ENCODE peak calls at places on chromosomes 2 and 18, in four cellular contexts. I, M, T and G are unnamed samples.
A peak's percentile ranks its signal among the peaks of the same experiment; 100 is the strongest.

GRCh38 chr18:11666831-11667230 is 22.2 kb upstream of the GNAL start:
- DNase-seq in I (no peak), M (peak; percentile 18), T (no peak), G (no peak)

GRCh38 chr2:100817388-100817985 is 2.5 kb upstream of the NPAS2 start:
- DNase-seq in I (no peak), M (no peak), T (peak; percentile 71), G (no peak)

GRCh38 chr2:85066874-85067351 is 66.3 kb upstream of the TCF7L1 start:
- DNase-seq in I (peak; percentile 22), M (peak; percentile 72), T (peak; percentile 77), G (peak; percentile 94)

GRCh38 chr2:174076040-174076439 is 110.9 kb upstream of the SP3 start:
- DNase-seq in I (no peak), M (no peak), T (no peak), G (no peak)

GRCh38 chr2:3168230-3168891 is 209.3 kb downstream of the EIPR1 start:
- DNase-seq in I (no peak), M (no peak), T (peak; percentile 59), G (no peak)

GRCh38 chr2:31070339-31070738 is 67.9 kb downstream of the GALNT14 start:
- DNase-seq in I (no peak), M (no peak), T (peak; percentile 26), G (no peak)

GRCh38 chr2:45915523-45915922 is 264.0 kb downstream of the PRKCE start:
- DNase-seq in I (no peak), M (no peak), T (no peak), G (no peak)

GRCh38 chr2:54497738-54498680 is 41.9 kb downstream of the SPTBN1 start:
- DNase-seq in I (no peak), M (no peak), T (peak; percentile 41), G (no peak)

GRCh38 chr2:201909961-201910361 is 103.6 kb downstream of the CDK15 start:
- DNase-seq in I (no peak), M (no peak), T (peak; percentile 59), G (no peak)

GRCh38 chr2:241739651-241740050 is 5.2 kb downstream of the D2HGDH start:
- DNase-seq in I (no peak), M (no peak), T (peak; percentile 22), G (no peak)

GRCh38 chr18:10971717-10972116 is 177.7 kb downstream of the PIEZO2 start:
- DNase-seq in I (no peak), M (no peak), T (no peak), G (no peak)

GRCh38 chr2:161134547-161135518 is 25.4 kb upstream of the TANK start:
- DNase-seq in I (no peak), M (no peak), T (no peak), G (no peak)

GRCh38 chr2:209772316-209772715 is 684 bp downstream of the UNC80 start:
- DNase-seq in I (no peak), M (no peak), T (no peak), G (no peak)

GRCh38 chr2:44010266-44010665 is 14.5 kb upstream of the LRPPRC start:
- DNase-seq in I (no peak), M (no peak), T (no peak), G (no peak)

GRCh38 chr18:8272254-8272653 is 337.0 kb upstream of the RAB12 start:
- DNase-seq in I (no peak), M (no peak), T (no peak), G (no peak)

GRCh38 chr2:9112079-9112721 is 94.4 kb upstream of the ASAP2 start:
- DNase-seq in I (no peak), M (peak; percentile 56), T (peak; percentile 73), G (no peak)

GRCh38 chr18:54939375-54939917 is 19.8 kb downstream of the CCDC68 start:
- DNase-seq in I (no peak), M (no peak), T (no peak), G (no peak)

GRCh38 chr2:71923143-71923525 is 224.5 kb downstream of the CYP26B1 start:
- DNase-seq in I (no peak), M (peak; percentile 23), T (peak; percentile 73), G (no peak)

GRCh38 chr2:120879401-120880295 is 144.0 kb downstream of the GLI2 start:
- DNase-seq in I (no peak), M (no peak), T (no peak), G (no peak)

GRCh38 chr2:67137699-67138098 is 259.4 kb upstream of the ETAA1 start:
- DNase-seq in I (no peak), M (no peak), T (no peak), G (no peak)

GRCh38 chr2:113251118-113251517 is 27.6 kb downstream of the PAX8 start:
- DNase-seq in I (no peak), M (no peak), T (no peak), G (no peak)

GRCh38 chr18:31243740-31244512 is 74.0 kb upstream of the DSG1 start:
- DNase-seq in I (no peak), M (no peak), T (no peak), G (no peak)

GRCh38 chr18:63888473-63889190 is 1.1 kb downstream of the SERPINB2 start:
- DNase-seq in I (no peak), M (no peak), T (no peak), G (no peak)

GRCh38 chr2:162636206-162636728 is 202.3 kb downstream of the KCNH7 start:
- DNase-seq in I (no peak), M (no peak), T (no peak), G (no peak)

GRCh38 chr2:163716101-163716500 is 19.7 kb downstream of the FIGN start:
- DNase-seq in I (no peak), M (no peak), T (no peak), G (no peak)

GRCh38 chr18:22345733-22346132 is 72.0 kb downstream of the CTAGE1 start:
- DNase-seq in I (no peak), M (no peak), T (no peak), G (peak; percentile 45)

GRCh38 chr2:134623046-134623445 is 95.8 kb downstream of the TMEM163 start:
- DNase-seq in I (no peak), M (no peak), T (no peak), G (no peak)

GRCh38 chr2:38301340-38301968 is 75.6 kb downstream of the ATL2 start:
- DNase-seq in I (no peak), M (no peak), T (no peak), G (no peak)